ENCODE peak calls at places on chromosome 10, in four cellular contexts. L is astrocyte, P is body of pancreas, G is ovary. F is an unnamed sample.

GRCh38 chr10:93515071-93515962 is 18.9 kb downstream of the CEP55 start:
- DNase-seq in G (no peak), L (peak; percentile 22), P (no peak), F (no peak)

GRCh38 chr10:27285093-27285492 is 44.5 kb upstream of the ACBD5 start:
- DNase-seq in L (peak; percentile 0), G (no peak), P (peak; percentile 15), F (no peak)

GRCh38 chr10:9302142-9302746 is 1247.8 kb downstream of the GATA3 start:
- DNase-seq in P (peak; percentile 12), G (no peak), L (peak; percentile 34), F (no peak)

GRCh38 chr10:129865960-129866359 is 98.1 kb downstream of the EBF3 start:
- DNase-seq in P (no peak), G (no peak), L (no peak), F (no peak)

GRCh38 chr10:88731296-88731695 is 25.2 kb downstream of the LIPK start:
- DNase-seq in L (no peak), P (peak; percentile 28), G (no peak), F (no peak)

GRCh38 chr10:71621783-71622526 is 97.6 kb downstream of the C10orf105 start:
- DNase-seq in G (peak; percentile 47), P (peak; percentile 45), L (peak; percentile 58), F (no peak)

GRCh38 chr10:133359972-133360610 is 2.3 kb upstream of the FUOM start:
- DNase-seq in L (no peak), P (peak; percentile 68), G (no peak), F (no peak)

GRCh38 chr10:73838827-73839226 is 27.4 kb upstream of the NDST2 start:
- DNase-seq in G (no peak), P (no peak), L (no peak), F (no peak)

GRCh38 chr10:110500515-110500905 is 2.8 kb downstream of the DUSP5 start:
- DNase-seq in G (no peak), P (no peak), L (peak; percentile 78), F (no peak)

GRCh38 chr10:6348091-6348862 is 145.5 kb downstream of the PFKFB3 start:
- DNase-seq in P (peak; percentile 61), G (no peak), L (peak; percentile 59), F (peak; percentile 78)

GRCh38 chr10:132043861-132044695 is 21.7 kb upstream of the JAKMIP3 start:
- DNase-seq in L (no peak), G (no peak), P (no peak), F (no peak)

GRCh38 chr10:44862917-44863316 is 48.2 kb upstream of the TMEM72 start:
- DNase-seq in P (no peak), G (no peak), L (no peak), F (no peak)

GRCh38 chr10:82866424-82867020 is 991.5 kb downstream of the NRG3 start:
- DNase-seq in G (no peak), P (no peak), L (peak; percentile 88), F (no peak)

GRCh38 chr10:112030431-112030830 is 153.1 kb downstream of the GPAM start:
- DNase-seq in L (no peak), G (no peak), P (no peak), F (no peak)

GRCh38 chr10:79398642-79399041 is 46.8 kb downstream of the ZCCHC24 start:
- DNase-seq in G (no peak), P (no peak), L (no peak), F (no peak)

GRCh38 chr10:129678186-129678585 is 211.1 kb downstream of the MGMT start:
- DNase-seq in L (no peak), G (no peak), P (no peak), F (no peak)

GRCh38 chr10:66934711-66935110 is 8.9 kb downstream of the LRRTM3 start:
- DNase-seq in P (no peak), L (no peak), G (no peak), F (no peak)

GRCh38 chr10:32795598-32796183 is 162.3 kb downstream of the ITGB1 start:
- DNase-seq in P (no peak), L (peak; percentile 18), G (no peak), F (no peak)

GRCh38 chr10:28768227-28768626 is 90.9 kb downstream of the BAMBI start:
- DNase-seq in P (no peak), L (no peak), G (no peak), F (no peak)

GRCh38 chr10:133199992-133200611 is 29.9 kb upstream of the UTF1 start:
- DNase-seq in L (no peak), P (no peak), G (no peak), F (no peak)

GRCh38 chr10:102381983-102382382 is 13.5 kb upstream of the NFKB2 start:
- DNase-seq in L (no peak), G (no peak), P (no peak), F (no peak)

GRCh38 chr10:13991353-13991752 is 339.4 kb downstream of the FRMD4A start:
- DNase-seq in L (no peak), P (peak; percentile 58), G (no peak), F (no peak)

GRCh38 chr10:69421611-69422308 is 5.0 kb upstream of the TACR2 start:
- DNase-seq in P (no peak), L (no peak), G (no peak), F (no peak)

GRCh38 chr10:116888380-116889055 is 39.2 kb downstream of the ENO4 start:
- DNase-seq in L (peak; percentile 86), G (no peak), P (peak; percentile 72), F (no peak)

GRCh38 chr10:23439452-23439919 is 611 bp downstream of the OTUD1 start:
- DNase-seq in P (peak; percentile 25), L (no peak), G (no peak), F (no peak)

GRCh38 chr10:69874464-69874863 is 72.8 kb downstream of the COL13A1 start:
- DNase-seq in G (no peak), L (peak; percentile 38), P (no peak), F (no peak)

GRCh38 chr10:30987463-30987862 is 44.2 kb downstream of the ZNF438 start:
- DNase-seq in L (no peak), G (no peak), P (no peak), F (no peak)

GRCh38 chr10:25063157-25063556 is 46.7 kb downstream of the THNSL1 start:
- DNase-seq in G (no peak), L (no peak), P (no peak), F (no peak)

GRCh38 chr10:43958964-43959363 is 310.3 kb upstream of the ZNF32 start:
- DNase-seq in G (no peak), P (no peak), L (no peak), F (no peak)

GRCh38 chr10:91536101-91536500 is 96.8 kb downstream of the PPP1R3C start:
- DNase-seq in L (peak; percentile 49), G (peak; percentile 48), P (peak; percentile 46), F (no peak)

GRCh38 chr10:31315453-31315852 is 3.6 kb upstream of the ZEB1 start:
- DNase-seq in L (peak; percentile 80), P (no peak), G (no peak), F (no peak)

GRCh38 chr10:103510046-103510685 is 16.7 kb downstream of the NEURL1 start:
- DNase-seq in L (no peak), P (no peak), G (no peak), F (no peak)

GRCh38 chr10:106864031-106864430 is 300.5 kb downstream of the SORCS1 start:
- DNase-seq in L (no peak), P (no peak), G (no peak), F (no peak)
- H3K9me3 ChIP-seq in L (no peaks in the 10 kb centered on the region), P (no peaks in the 10 kb centered on the region), G (no peaks in the 10 kb centered on the region), F (no peaks in the 10 kb centered on the region)

GRCh38 chr10:3074145-3074665 is 6.9 kb downstream of the PFKP start:
- DNase-seq in P (no peak), G (no peak), L (peak; percentile 53), F (no peak)

GRCh38 chr10:3077506-3077905 is 10.2 kb downstream of the PFKP start:
- DNase-seq in G (no peak), L (no peak), P (no peak), F (no peak)

GRCh38 chr10:3076138-3076537 is 8.8 kb downstream of the PFKP start:
- DNase-seq in P (no peak), L (no peak), G (no peak), F (no peak)

GRCh38 chr10:3072641-3073360 is 5.5 kb downstream of the PFKP start:
- DNase-seq in G (no peak), L (no peak), P (no peak), F (no peak)

DNA sequence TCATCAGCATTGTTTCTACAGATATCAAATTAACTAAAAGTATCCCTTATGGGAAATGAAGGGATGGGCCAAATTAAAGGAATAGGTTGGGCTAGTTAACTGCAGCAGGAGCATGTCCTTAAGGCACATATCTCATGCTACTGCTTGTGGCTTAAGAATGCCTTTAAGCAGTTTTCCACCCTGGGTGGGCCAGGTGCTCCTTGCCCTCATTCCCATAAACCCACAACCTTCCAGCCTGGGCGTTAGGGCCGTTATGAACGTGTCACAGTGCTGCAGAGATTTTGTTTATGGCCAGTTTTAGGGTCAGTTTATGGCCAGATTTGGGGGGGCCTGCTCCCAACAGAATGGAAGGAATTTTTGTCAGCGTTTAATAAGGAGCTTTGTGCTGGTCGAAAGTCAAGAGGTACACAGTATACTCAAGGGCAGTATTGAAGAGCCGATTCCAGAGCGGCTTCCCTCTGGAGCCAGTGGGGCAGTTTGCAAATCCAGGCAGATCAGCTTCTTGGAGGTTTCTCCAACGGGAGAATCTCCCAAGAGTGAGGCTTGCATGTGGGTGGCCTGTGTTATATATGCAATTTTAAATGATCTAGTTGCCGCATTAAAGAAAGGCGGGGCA is 7.7 kb downstream of the PFKP start:
- DNase-seq in P (no peak), G (no peak), L (no peak), F (no peak)
- H3K36me3 ChIP-seq in P (no peaks in the 10 kb centered on the region), G (no peaks in the 10 kb centered on the region), L (peaks cover 9% of the 10 kb centered on the region), F (no peaks in the 10 kb centered on the region)

DNA sequence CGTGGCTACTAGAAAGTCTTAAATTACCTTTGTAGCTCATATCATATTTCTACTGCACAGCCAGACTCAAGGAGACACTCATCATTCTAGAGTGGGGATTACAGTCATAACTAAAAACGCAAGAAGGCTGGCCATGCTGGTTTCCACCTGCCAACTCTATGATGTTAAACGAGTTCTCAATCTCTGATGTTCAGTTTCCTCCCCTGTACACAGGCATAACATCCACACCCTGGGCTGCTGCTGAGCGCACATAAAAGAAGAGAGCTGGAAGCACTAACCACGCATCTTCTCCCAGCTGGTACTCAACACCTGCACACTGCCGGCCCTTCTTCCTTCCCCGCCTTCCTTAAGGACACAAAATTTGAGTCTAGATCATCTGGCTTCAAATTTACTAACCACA is 60.5 kb downstream of the SORBS1 start:
- DNase-seq in L (no peak), G (no peak), P (no peak), F (no peak)
- H3K4me1 ChIP-seq in L (no peaks in the 10 kb centered on the region), G (peaks cover 1% of the 10 kb centered on the region), P (peaks cover 50% of the 10 kb centered on the region), F (no peaks in the 10 kb centered on the region)

GRCh38 chr10:113692271-113692670 is 12.6 kb downstream of the CASP7 start:
- DNase-seq in P (no peak), L (no peak), G (no peak), F (no peak)

GRCh38 chr10:113689574-113689973 is 9.9 kb downstream of the CASP7 start:
- DNase-seq in P (no peak), G (no peak), L (no peak), F (no peak)

GRCh38 chr10:113691381-113691780 is 11.7 kb downstream of the CASP7 start:
- DNase-seq in L (no peak), P (no peak), G (no peak), F (no peak)

GRCh38 chr10:113690749-113691148 is 11.0 kb downstream of the CASP7 start:
- DNase-seq in P (no peak), L (no peak), G (no peak), F (no peak)

DNA sequence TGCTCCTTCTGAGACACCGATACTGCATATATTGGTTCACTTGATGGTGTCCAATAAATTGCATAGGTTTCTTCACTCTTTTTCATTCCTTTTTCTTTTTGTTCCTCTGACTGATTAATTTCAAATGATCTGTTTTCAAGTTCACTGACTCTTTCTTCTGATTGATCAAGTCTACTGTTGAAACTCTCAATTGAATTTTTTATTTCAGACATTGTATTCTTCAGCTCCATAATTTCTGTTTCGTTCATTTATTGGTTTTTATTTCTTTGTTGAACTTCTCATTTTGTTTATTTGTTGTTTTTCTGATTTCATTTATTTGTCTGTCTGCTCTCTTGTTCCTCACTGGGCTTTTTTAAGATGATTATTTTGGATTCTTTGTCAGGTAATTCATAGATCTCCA is 13.6 kb downstream of the CASP7 start:
- DNase-seq in G (no peak), P (no peak), L (no peak), F (no peak)
- H3K9me3 ChIP-seq in G (peaks cover 8% of the 10 kb centered on the region), P (no peaks in the 10 kb centered on the region), L (no peaks in the 10 kb centered on the region), F (no peaks in the 10 kb centered on the region)

F was measured in effector memory CD4-positive, alpha-beta T cell.